ENCODE peak calls at places on chromosomes 3 and 15, in eight cellular contexts. B is astrocyte, P is heart left ventricle, S is activated B cell treated with CpG ODN at 0.5 μM for 24 hours, X is PC-3, G is GM12865, N is hepatocyte, L is gastrocnemius medialis. H is an unnamed sample.

GRCh38 chr3:192897005-192897404 is 20.7 kb downstream of the MB21D2 start:
- DNase-seq in N (peak), B (no peak), G (no peak), P (no peak), S (no peak), X (peak), L (no peak), H (no peak)

GRCh38 chr3:17055374-17056276 is 170.9 kb downstream of the PLCL2 start:
- DNase-seq in L (no peak), P (no peak), G (peak), S (no peak), B (peak), N (no peak), X (no peak), H (no peak)

GRCh38 chr3:126152931-126153694 is 27.3 kb downstream of the ALDH1L1 start:
- DNase-seq in S (no peak), P (no peak), N (peak), L (no peak), X (no peak), B (no peak), G (no peak), H (peak)

GRCh38 chr3:55489804-55490132 is 2.7 kb upstream of the WNT5A start:
- DNase-seq in L (no peak), X (peak), N (peak), P (no peak), B (no peak), G (no peak), S (no peak), H (no peak)

GRCh38 chr3:159191454-159191853 is 389.6 kb downstream of the MFSD1 start:
- DNase-seq in X (peak), P (no peak), S (no peak), B (peak), L (no peak), G (no peak), N (no peak), H (no peak)

GRCh38 chr3:172069473-172069872 is 30.1 kb downstream of the FNDC3B start:
- DNase-seq in P (no peak), L (no peak), B (no peak), N (no peak), G (no peak), S (no peak), X (no peak), H (no peak)

GRCh38 chr3:42613462-42613861 is 13.0 kb downstream of the NKTR start:
- DNase-seq in G (no peak), L (no peak), P (no peak), B (no peak), S (no peak), N (no peak), X (peak), H (no peak)

GRCh38 chr3:164096352-164096751 is 981.9 kb downstream of the SI start:
- DNase-seq in G (no peak), X (no peak), B (no peak), N (no peak), S (no peak), L (no peak), P (no peak), H (no peak)

GRCh38 chr3:191094057-191094456 is 105.0 kb upstream of the OSTN start:
- DNase-seq in L (no peak), X (peak), N (no peak), B (peak), P (no peak), G (no peak), S (no peak), H (no peak)

GRCh38 chr3:195286115-195286872 is 15.3 kb upstream of the XXYLT1 start:
- DNase-seq in L (no peak), P (no peak), X (peak), N (no peak), G (no peak), S (no peak), B (peak), H (no peak)

GRCh38 chr3:196633658-196634151 is 5.8 kb upstream of the NRROS start:
- DNase-seq in G (no peak), S (no peak), N (no peak), L (no peak), B (no peak), P (no peak), X (no peak), H (no peak)

GRCh38 chr3:56776551-56776950 is 25.2 kb downstream of the ARHGEF3 start:
- DNase-seq in X (no peak), B (no peak), S (no peak), N (no peak), P (no peak), L (no peak), G (no peak), H (no peak)

GRCh38 chr15:90309050-90309449 is 43.0 kb upstream of the ZNF774 start:
- DNase-seq in P (no peak), N (no peak), S (no peak), G (no peak), B (no peak), L (no peak), X (no peak), H (no peak)

GRCh38 chr15:69665641-69666091 is 213.0 kb downstream of the RPLP1 start:
- DNase-seq in X (no peak), P (no peak), B (no peak), G (no peak), S (no peak), N (no peak), L (no peak), H (no peak)

GRCh38 chr3:129996073-129996472 is 21.6 kb downstream of the TRH start:
- DNase-seq in X (no peak), G (no peak), S (no peak), B (no peak), L (no peak), P (no peak), N (no peak), H (no peak)

GRCh38 chr3:128385080-128385832 is 81.4 kb downstream of the DNAJB8 start:
- DNase-seq in B (peak), N (peak), G (no peak), P (peak), S (no peak), X (peak), L (peak), H (no peak)

GRCh38 chr15:52331490-52332240 is 36.1 kb upstream of the MYO5C start:
- DNase-seq in G (peak), S (no peak), P (no peak), X (peak), N (peak), B (peak), L (peak), H (no peak)

GRCh38 chr3:61805510-61806080 is 244.2 kb downstream of the PTPRG start:
- DNase-seq in S (no peak), N (no peak), L (no peak), P (no peak), G (no peak), B (no peak), X (no peak), H (no peak)

GRCh38 chr3:190673157-190673556 is 159.3 kb downstream of the IL1RAP start:
- DNase-seq in B (peak), X (no peak), P (no peak), G (no peak), N (no peak), S (no peak), L (no peak), H (no peak)

GRCh38 chr15:89912674-89913396 is at the start of gene ARPIN:
- DNase-seq in N (peak), B (peak), S (peak), X (peak), L (peak), P (peak), G (no peak), H (peak)

GRCh38 chr3:17928502-17929145 is 186.2 kb upstream of the TBC1D5 start:
- DNase-seq in B (no peak), G (no peak), S (no peak), P (no peak), L (no peak), X (no peak), N (no peak), H (no peak)

GRCh38 chr3:95595416-95596075 is 1218.8 kb upstream of the EPHA6 start:
- DNase-seq in P (no peak), X (no peak), G (no peak), N (no peak), B (no peak), S (no peak), L (no peak), H (no peak)

GRCh38 chr3:162391301-162391700 is 894.7 kb downstream of the OTOL1 start:
- DNase-seq in S (no peak), N (no peak), X (peak), P (no peak), G (no peak), L (no peak), B (peak), H (no peak)

GRCh38 chr3:42161050-42161935 is 70.1 kb downstream of the TRAK1 start:
- DNase-seq in L (no peak), X (peak), G (no peak), S (no peak), B (peak), N (no peak), P (no peak), H (no peak)

GRCh38 chr3:196122021-196122687 is 40.3 kb upstream of the TFRC start:
- DNase-seq in G (no peak), S (no peak), B (no peak), N (peak), L (no peak), X (no peak), P (no peak), H (no peak)

GRCh38 chr3:54965746-54966145 is 37.9 kb upstream of the LRTM1 start:
- DNase-seq in N (peak), G (no peak), B (peak), P (no peak), X (no peak), L (no peak), S (no peak), H (no peak)

GRCh38 chr15:31554261-31554660 is 227.6 kb downstream of the KLF13 start:
- DNase-seq in P (peak), B (peak), X (peak), L (peak), N (no peak), S (no peak), G (peak), H (no peak)

GRCh38 chr3:183590442-183590841 is 34.9 kb upstream of the KLHL6 start:
- DNase-seq in S (no peak), B (no peak), X (no peak), N (no peak), P (no peak), G (no peak), L (no peak), H (no peak)

GRCh38 chr3:30631237-30631961 is 25.0 kb downstream of the TGFBR2 start:
- DNase-seq in N (no peak), L (no peak), X (peak), B (peak), P (no peak), S (no peak), G (no peak), H (no peak)

GRCh38 chr3:50146316-50146901 is 8.7 kb upstream of the SEMA3F start:
- DNase-seq in N (no peak), S (no peak), L (no peak), G (no peak), B (no peak), X (no peak), P (no peak), H (no peak)
- TF ChIP-seq CTCF in N (no peak), S (no peak), L (no peak), G (no peak), B (no peak), X (peak), P (no peak), H (no peak)

DNA sequence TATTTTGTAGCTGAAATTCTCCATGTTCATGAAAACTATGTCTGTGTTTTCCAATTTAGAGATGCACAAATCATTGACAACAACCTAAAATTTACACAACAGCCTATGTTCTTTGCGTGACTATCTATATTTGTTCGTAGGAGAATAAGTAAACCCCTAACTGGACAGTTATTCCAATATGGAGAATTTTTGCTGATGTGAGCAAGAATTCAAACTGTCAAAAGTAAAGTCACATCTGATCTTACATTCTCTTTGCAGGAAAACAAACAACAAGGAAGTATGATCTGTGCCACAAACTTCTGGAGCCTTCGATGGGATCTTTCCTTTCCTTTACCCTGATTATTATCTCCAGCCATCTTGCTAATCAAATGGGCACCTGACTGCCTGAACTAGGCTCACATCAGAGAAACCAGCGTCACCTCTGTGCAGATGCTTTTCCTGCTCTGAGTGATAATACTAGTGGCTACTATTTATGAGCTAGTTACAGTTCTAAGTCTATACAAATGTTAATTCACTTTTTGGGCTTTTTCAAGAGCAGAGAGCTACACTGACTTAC is 18.3 kb upstream of the KCNMB3 start:
- DNase-seq in S (no peak), G (no peak), L (no peak), N (no peak), B (no peak), P (no peak), X (no peak), H (no peak)
- TF ChIP-seq CTCF in S (no peak), G (no peak), L (no peak), N (no peak), B (no peak), P (no peak), X (no peak), H (no peak)

DNA sequence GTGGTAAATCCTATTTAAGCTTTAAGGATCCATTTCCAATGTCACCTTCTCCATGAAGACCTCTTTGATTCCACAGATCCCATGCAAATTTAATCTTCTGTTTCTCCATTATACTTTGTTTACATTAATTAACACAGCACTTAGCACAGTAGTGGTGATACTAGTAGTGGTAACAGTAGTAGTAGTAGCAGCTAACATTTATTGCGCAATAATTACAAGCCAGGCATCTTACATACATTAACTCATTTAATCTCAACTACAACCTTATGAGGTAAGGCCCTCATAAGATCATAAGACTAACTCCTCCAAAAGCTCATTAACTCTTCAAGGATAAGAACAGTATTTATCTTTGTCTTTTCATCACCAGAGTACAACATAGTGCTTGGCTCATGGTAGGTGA is 54.8 kb upstream of the FSIP1 start:
- DNase-seq in S (no peak), N (no peak), P (no peak), B (no peak), X (no peak), G (no peak), L (no peak), H (no peak)
- TF ChIP-seq CTCF in S (no peak), N (no peak), P (no peak), B (no peak), X (no peak), G (no peak), L (no peak), H (no peak)

GRCh38 chr3:179449621-179450020 is 1.6 kb downstream of the GNB4 start:
- DNase-seq in X (no peak), P (no peak), L (no peak), B (peak), S (no peak), N (no peak), G (no peak), H (no peak)

GRCh38 chr3:179452166-179452544 is 885 bp upstream of the GNB4 start:
- DNase-seq in S (no peak), P (no peak), X (no peak), G (no peak), N (peak), L (no peak), B (peak), H (no peak)

GRCh38 chr3:179451335-179452165 is at the start of gene GNB4:
- DNase-seq in P (peak), L (peak), G (peak), X (peak), S (peak), N (peak), B (peak), H (peak)

GRCh38 chr3:179450321-179450720 is 949 bp downstream of the GNB4 start:
- DNase-seq in P (no peak), S (no peak), G (no peak), N (no peak), X (no peak), L (no peak), B (peak), H (no peak)

DNA sequence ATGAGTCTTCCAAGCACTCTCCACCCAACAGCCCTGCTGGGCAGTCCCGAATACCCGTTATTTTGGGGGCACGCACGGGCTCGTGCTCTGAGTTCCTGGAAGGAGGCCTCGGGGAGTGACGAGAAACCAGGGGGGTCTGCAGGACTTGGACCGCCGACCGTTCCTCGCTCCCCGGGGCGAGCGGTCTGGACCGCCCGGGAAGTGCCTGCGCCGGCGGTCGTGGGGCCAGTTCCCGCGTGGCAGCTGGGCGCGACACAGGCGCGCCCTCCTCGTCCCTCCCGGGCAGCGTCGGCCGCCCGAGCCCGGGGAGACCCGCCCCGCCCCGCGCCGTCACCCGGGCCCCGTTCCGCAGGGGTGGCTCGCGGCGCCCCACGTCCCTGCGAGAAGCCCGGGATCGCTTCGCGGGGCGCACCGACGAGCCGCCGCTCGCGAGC is 352 bp downstream of the GNB4 start:
- DNase-seq in S (no peak), G (no peak), X (no peak), B (peak), N (peak), P (no peak), L (peak), H (peak)
- TF ChIP-seq CTCF in S (no peak), G (no peak), X (no peak), B (no peak), N (no peak), P (no peak), L (no peak), H (peak)

DNA sequence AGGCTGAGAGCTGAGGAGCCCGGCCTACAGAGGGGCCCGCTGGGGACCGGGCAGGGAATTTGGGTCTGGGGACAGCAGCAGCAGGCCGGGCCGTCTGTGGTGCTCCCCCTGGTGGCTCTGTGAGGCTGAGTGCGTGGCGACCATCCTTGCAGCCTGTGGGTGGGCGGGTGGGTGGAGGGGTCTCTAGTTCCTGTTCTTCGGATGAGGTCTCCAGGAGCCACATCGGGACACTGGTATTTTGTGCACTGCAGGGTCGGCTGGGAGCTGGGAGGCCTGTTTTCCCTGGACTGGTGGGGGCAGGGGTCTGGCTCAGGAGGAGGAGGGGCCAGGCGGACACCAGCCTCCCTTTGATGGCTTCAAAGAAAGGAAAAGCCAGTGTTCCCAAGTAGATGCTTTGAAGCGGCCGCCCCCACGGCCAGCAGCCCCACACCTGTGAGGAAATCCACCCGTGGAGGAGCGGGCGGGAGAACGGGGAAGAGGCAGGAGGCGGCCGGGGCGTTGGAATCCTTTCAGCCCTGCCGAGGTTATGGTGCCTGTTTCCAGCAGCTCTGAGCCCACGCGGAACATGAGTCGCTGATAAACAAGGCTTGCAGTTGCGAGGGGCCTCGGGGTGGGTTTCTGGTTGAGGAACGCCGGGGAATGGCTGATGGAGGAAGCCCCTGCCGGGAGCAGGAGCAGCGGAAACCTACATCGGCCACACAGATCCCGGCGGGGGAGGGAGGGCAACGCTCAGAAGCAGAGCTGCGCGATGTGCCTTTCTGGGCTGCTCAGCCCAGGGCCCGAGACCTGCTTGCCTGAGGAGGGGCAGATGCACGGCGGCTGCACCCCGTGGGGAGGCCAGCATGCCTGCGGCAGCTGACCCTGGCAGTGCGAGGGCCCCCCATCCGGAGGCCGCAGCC is 154.3 kb downstream of the NSMCE3 start:
- DNase-seq in P (no peak), L (no peak), B (no peak), S (no peak), N (peak), G (no peak), X (no peak), H (no peak)
- TF ChIP-seq CTCF in P (peak), L (no peak), B (no peak), S (no peak), N (peak), G (peak), X (peak), H (peak)

GRCh38 chr15:61702224-61703120 is 357.8 kb downstream of the VPS13C start:
- DNase-seq in N (no peak), G (no peak), B (no peak), P (no peak), X (peak), L (peak), S (no peak), H (no peak)
- TF ChIP-seq CTCF in N (no peak), G (no peak), B (no peak), P (no peak), X (peak), L (no peak), S (no peak), H (no peak)

DNA sequence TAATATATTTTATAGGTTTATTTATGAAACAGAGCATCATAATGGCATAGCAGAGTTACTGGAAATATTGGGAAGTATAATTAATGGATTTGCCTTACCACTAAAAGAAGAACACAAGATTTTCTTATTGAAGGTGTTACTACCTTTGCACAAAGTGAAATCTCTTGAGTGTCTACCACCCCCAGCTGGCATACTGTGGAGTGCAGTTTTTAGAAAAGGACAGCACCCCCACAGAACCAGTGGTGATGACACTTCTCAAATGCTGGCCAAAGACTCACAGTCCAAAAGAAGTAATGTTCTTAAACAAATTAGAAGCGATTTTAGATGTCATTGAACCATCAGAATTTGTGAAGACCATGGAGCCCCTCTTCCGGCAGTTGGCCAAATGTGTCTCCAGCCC is 58.1 kb downstream of the DNAH1 start:
- DNase-seq in N (no peak), S (no peak), P (no peak), B (no peak), L (no peak), X (peak), G (no peak), H (no peak)
- TF ChIP-seq CTCF in N (no peak), S (no peak), P (no peak), B (no peak), L (no peak), X (peak), G (no peak), H (no peak)

H was measured in type B pancreatic cell.